ENCODE peak calls at places on chromosomes 12 and 14, in four cellular contexts. C, T, N and O are unnamed samples.

GRCh38 chr12:7110661-7111060 is 1.6 kb upstream of the C1RL start:
- DNase-seq in C (no peak), T (no peak), N (no peak), O (no peak)

GRCh38 chr12:102602549-102602948 is 122.2 kb upstream of the IGF1 start:
- DNase-seq in C (no peak), T (no peak), N (no peak), O (no peak)

GRCh38 chr12:79409562-79409961 is 281.2 kb downstream of the PAWR start:
- DNase-seq in C (no peak), T (no peak), N (no peak), O (no peak)

GRCh38 chr12:105235299-105235746 is 651 bp downstream of the APPL2 start:
- DNase-seq in C (peak; percentile 14), T (no peak), N (no peak), O (no peak)

GRCh38 chr14:69643430-69644200 is 32.2 kb downstream of the SUSD6 start:
- DNase-seq in C (no peak), T (no peak), N (no peak), O (no peak)

GRCh38 chr14:23058654-23059504 is 1.6 kb upstream of the CDH24 start:
- DNase-seq in C (no peak), T (no peak), N (no peak), O (no peak)

GRCh38 chr12:116599285-116600122 is 40.3 kb downstream of the MAP1LC3B2 start:
- DNase-seq in C (peak; percentile 87), T (peak; percentile 42), N (peak; percentile 41), O (peak; percentile 7)

GRCh38 chr12:13362260-13362841 is 165.8 kb downstream of the EMP1 start:
- DNase-seq in C (peak; percentile 62), T (peak; percentile 56), N (peak; percentile 55), O (no peak)

GRCh38 chr12:122421815-122422737 is at the start of gene CLIP1:
- DNase-seq in C (peak; percentile 71), T (peak; percentile 59), N (peak; percentile 49), O (no peak)

GRCh38 chr14:31543969-31544799 is 17.0 kb upstream of the NUBPL start:
- DNase-seq in C (no peak), T (no peak), N (no peak), O (no peak)

GRCh38 chr12:128813392-128813791 is 10.4 kb downstream of the SLC15A4 start:
- DNase-seq in C (no peak), T (no peak), N (no peak), O (no peak)

GRCh38 chr12:128811806-128812205 is 12.0 kb downstream of the SLC15A4 start:
- DNase-seq in C (no peak), T (no peak), N (no peak), O (no peak)

GRCh38 chr12:128814411-128815261 is 9.1 kb downstream of the SLC15A4 start:
- DNase-seq in C (no peak), T (no peak), N (no peak), O (no peak)

GRCh38 chr12:128815779-128816642 is 7.7 kb downstream of the SLC15A4 start:
- DNase-seq in C (no peak), T (no peak), N (no peak), O (no peak)

GRCh38 chr12:128813883-128814282 is 9.9 kb downstream of the SLC15A4 start:
- DNase-seq in C (no peak), T (no peak), N (no peak), O (no peak)
- TF ChIP-seq SPI1 in C (no peak), T (no peak), N (no peak), O (no peak)

DNA sequence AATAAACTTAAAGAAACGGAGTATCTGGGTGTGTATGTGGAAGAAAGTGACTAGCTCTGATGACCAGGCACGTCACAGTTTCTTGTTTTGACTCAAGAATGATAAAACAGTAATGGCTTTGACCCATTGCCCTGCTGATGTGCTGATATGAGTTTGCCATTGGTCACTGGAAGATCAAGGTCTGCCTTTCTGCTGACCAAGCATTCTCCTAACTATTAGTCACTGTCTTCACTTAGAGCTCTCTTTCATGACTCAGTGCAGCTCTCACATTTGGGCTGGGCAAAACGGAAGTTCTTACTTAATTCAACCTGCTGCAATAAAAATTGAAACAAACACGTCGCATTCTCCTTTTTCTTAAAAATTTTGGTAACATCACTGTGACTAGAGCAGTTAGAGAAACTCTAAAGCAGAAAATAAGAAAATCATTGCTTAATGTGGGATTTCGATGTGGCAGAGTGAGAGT is 366.7 kb downstream of the BTG1 start:
- DNase-seq in C (peak; percentile 55), T (peak; percentile 9), N (peak; percentile 15), O (peak; percentile 93)
- TF ChIP-seq SPI1 in C (no peak), T (no peak), N (no peak), O (no peak)

DNA sequence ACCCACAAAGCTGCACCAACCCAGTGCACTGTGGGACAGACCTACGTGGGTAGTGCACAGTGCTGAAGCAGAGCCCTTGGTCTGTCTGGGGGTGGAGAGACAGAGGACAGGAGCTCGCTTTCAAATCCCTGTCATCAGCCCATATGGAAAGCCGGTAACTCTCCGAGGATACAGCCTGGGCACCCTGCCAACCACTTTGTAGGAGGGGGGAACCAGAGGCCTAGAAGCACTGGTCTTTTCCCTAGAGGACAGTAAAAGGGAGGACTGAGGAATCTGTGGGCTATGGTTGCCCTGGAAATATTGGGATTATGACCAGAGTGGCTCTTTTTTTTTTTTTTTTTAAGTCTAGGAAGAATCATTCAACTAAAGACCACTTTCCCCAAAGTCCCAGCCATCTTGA is 74.3 kb downstream of the MAP3K9 start:
- DNase-seq in C (no peak), T (no peak), N (no peak), O (no peak)
- TF ChIP-seq SPI1 in C (no peak), T (no peak), N (no peak), O (no peak)

GRCh38 chr12:110704231-110704630 is 15.3 kb upstream of the HVCN1 start:
- DNase-seq in C (no peak), T (no peak), N (no peak), O (no peak)

GRCh38 chr12:110704750-110705149 is 15.8 kb upstream of the HVCN1 start:
- DNase-seq in C (no peak), T (no peak), N (no peak), O (no peak)

GRCh38 chr12:110705309-110705708 is 16.4 kb upstream of the HVCN1 start:
- DNase-seq in C (no peak), T (no peak), N (no peak), O (no peak)

GRCh38 chr12:110699591-110700445 is 10.9 kb upstream of the HVCN1 start:
- DNase-seq in C (peak; percentile 24), T (no peak), N (no peak), O (no peak)

GRCh38 chr12:110702081-110702480 is 13.2 kb upstream of the HVCN1 start:
- DNase-seq in C (no peak), T (no peak), N (no peak), O (no peak)
- TF ChIP-seq SPI1 in C (no peak), T (no peak), N (no peak), O (no peak)

GRCh38 chr14:96090441-96091148 is 51.4 kb downstream of the C14orf132 start:
- DNase-seq in C (no peak), T (no peak), N (no peak), O (no peak)
- TF ChIP-seq SPI1 in C (no peak), T (no peak), N (no peak), O (no peak)

DNA sequence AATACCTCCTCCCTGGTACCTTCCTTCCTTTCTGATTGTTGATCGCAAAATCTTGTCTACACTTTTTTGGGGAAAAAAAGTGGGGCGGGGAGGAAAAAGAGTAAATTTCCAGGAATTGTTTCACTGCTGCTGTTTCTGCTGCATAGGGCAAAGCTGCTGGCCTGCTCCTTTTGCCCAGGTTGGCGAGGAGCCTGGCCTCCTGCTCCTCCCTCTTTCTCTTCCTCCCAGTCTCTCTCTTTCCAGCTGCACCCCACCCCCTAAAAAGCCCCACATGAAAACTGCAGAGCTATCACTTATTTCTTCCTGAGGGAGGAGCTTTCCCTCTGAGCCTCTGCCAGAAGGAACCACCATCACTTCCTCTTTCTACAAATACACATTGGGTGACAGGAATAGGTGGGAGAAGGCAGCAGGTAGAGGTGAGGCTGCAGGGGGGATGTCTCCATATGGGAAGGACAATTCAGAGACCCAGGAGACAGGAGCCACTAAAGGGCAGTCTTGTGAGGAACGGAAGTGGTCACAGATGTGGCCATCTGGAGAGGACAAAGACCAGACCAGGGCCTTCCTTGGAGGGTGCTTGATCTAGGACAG is 14.9 kb downstream of the ZBTB39 start:
- DNase-seq in C (peak; percentile 60), T (no peak), N (peak; percentile 53), O (no peak)
- TF ChIP-seq SPI1 in C (peak; percentile 100), T (peak; percentile 89), N (peak; percentile 99), O (peak; percentile 92)

DNA sequence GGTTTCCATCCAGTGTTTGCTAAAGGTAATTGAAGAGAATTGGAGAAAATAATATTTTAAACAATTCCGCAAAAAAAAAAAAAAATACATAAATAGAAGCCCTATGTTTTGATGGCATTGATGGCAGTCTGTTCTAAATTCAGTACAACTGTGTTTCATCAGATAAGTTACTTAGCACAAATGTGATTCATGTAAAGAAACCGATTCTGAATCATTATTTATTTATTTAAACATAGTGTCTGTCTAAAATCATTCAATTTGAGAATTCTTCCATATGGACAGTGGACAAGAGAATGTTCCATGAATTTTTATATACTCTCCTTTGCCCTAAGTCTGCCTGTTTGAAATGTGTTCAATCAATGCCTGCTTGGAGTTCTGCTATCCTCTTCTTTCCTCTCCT is 126.5 kb downstream of the PDE3A start:
- DNase-seq in C (no peak), T (no peak), N (no peak), O (no peak)
- TF ChIP-seq SPI1 in C (no peak), T (no peak), N (no peak), O (no peak)

GRCh38 chr12:46450279-46450748 is 77.7 kb upstream of the SLC38A2 start:
- DNase-seq in C (peak; percentile 45), T (no peak), N (peak; percentile 60), O (no peak)
- TF ChIP-seq SPI1 in C (peak; percentile 79), T (no peak), N (peak; percentile 71), O (no peak)

GRCh38 chr12:124752437-124753229 is 111.0 kb downstream of the SCARB1 start:
- DNase-seq in C (no peak), T (no peak), N (no peak), O (no peak)

GRCh38 chr12:124750787-124751471 is 112.7 kb downstream of the SCARB1 start:
- DNase-seq in C (peak; percentile 59), T (no peak), N (no peak), O (no peak)

GRCh38 chr12:124753230-124753595 is 110.5 kb downstream of the SCARB1 start:
- DNase-seq in C (no peak), T (no peak), N (no peak), O (no peak)

GRCh38 chr12:124750149-124750656 is 113.5 kb downstream of the SCARB1 start:
- DNase-seq in C (no peak), T (no peak), N (no peak), O (no peak)

DNA sequence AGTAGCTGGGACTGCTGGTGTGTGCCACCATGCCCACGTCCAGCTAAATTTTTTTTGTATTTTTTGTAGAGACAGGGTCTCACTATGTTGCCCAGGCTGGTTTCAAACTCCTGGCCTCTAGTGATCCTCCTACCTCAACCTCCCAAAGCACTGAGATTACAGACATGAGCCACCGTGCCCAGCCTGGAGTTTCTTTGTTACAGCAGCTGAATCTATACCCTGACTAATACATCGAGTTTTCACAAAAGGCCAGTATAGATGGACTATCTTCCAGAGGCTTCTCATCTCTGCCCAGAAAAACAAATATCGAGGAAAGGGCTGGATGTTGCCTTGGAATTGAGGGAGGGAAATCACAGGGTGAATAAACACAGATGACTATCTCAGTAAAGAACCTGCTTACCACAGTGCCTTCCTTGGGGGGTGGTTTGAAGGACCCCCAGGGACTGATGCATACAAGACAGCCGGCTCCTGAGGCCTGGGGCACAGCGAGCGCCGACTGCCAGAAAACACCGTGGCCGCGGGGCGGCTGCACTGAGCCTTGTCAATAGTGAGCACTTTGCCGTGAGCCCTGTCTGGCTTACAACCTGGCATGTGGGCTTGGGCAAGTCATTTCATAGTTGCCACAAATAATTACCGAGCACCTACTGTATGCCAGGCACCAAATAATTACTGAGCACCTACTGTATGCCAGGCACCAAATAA is 111.9 kb downstream of the SCARB1 start:
- DNase-seq in C (no peak), T (no peak), N (no peak), O (no peak)
- TF ChIP-seq SPI1 in C (no peak), T (no peak), N (no peak), O (no peak)